ENCODE peak calls at places on chromosomes 16 and 17, in seven cellular contexts. O, G, D, U, E, Q and X are unnamed samples.

GRCh38 chr16:252366-253337 is 18.0 kb downstream of the FAM234A start:
- DNase-seq in O (no peak), G (no peak), D (no peak), U (no peak), Q (no peak), E (no peak), X (no peak)

GRCh38 chr16:82024274-82024673 is 10.8 kb upstream of the HSD17B2 start:
- DNase-seq in G (no peak), E (no peak), U (peak; percentile 32), O (no peak), D (no peak), Q (no peak), X (no peak)

GRCh38 chr17:36544320-36545092 is at the start of gene GGNBP2:
- DNase-seq in E (peak; percentile 91), O (peak; percentile 84), U (peak; percentile 83), Q (peak; percentile 97), D (peak; percentile 78), G (peak; percentile 91), X (peak; percentile 96)

GRCh38 chr16:10849736-10850477 is 27.1 kb upstream of the CIITA start:
- DNase-seq in D (no peak), G (no peak), E (no peak), U (no peak), O (no peak), Q (no peak), X (no peak)

GRCh38 chr16:59394526-59394925 is 660.4 kb upstream of the GOT2 start:
- DNase-seq in O (no peak), Q (no peak), U (no peak), D (no peak), G (no peak), E (no peak), X (no peak)

GRCh38 chr17:42673885-42674754 is 2.7 kb downstream of the PLEKHH3 start:
- DNase-seq in Q (peak; percentile 84), D (no peak), O (no peak), G (peak; percentile 82), U (peak; percentile 48), E (no peak), X (no peak)

GRCh38 chr17:574061-574460 is 140.6 kb downstream of the VPS53 start:
- DNase-seq in Q (no peak), D (no peak), G (peak; percentile 51), U (no peak), O (no peak), E (no peak), X (no peak)

GRCh38 chr16:60729052-60729451 is 1307.2 kb downstream of the CDH8 start:
- DNase-seq in G (no peak), E (no peak), O (no peak), Q (no peak), D (no peak), U (no peak), X (no peak)

DNA sequence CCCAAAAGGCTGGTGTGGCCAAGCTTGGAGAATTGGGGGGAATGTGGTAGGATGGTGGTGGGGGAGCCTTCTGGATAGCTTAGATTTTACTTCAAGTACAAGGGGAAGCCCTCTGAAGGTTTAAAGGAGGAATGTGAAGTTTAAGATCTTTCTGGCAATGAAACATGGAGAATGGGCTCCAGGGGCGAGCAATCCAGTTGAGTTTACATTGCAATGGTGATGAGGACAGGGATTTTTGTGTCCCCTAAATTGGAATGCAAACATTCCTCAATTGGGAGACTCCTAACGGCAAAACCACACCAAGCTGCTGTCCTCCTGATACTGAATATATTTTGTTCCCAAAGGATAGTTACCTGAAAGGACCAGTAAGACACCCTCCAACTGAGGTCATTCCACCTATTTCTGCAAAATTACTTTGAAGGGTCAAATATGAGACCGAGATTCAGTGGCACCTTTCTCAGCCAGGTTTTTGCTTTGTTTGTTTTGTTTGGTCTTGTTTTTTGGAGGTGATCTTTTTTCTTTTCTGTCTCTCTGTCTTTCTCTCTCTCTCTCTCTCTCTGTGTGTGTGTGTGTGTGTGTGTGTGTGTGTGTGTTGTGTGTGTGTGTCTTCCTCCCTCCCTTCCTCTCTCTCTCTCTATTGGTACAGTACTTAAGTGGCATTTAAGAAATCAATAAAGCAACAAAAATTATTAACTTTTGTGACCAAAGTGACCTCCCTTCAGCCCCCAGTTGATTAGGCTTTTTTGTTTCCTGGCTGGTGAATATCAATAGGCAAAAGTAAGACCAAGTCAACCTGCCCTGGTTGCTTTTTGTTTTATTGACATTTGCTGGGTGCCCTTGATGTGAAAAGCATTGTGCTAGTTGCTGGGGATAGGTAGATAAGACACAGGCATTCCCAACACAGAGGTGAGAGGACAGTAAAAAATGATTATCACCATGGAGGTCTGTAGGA is 16.4 kb upstream of the TAT start:
- DNase-seq in G (no peak), Q (no peak), U (peak; percentile 80), E (no peak), O (no peak), D (no peak), X (no peak)
- H3K27ac ChIP-seq in G (no peak overlapping the region), Q (no peak overlapping the region), U (peak overlapping the region; percentile 92), E (no peak overlapping the region), O (no peak overlapping the region), D (no peak overlapping the region), X (no peak overlapping the region)

GRCh38 chr17:28899212-28899815 is 1.8 kb upstream of the FLOT2 start:
- DNase-seq in O (no peak), D (no peak), Q (no peak), U (no peak), E (no peak), G (no peak), X (no peak)

GRCh38 chr17:28896884-28897768 is at the start of gene FLOT2:
- DNase-seq in U (peak; percentile 54), Q (peak; percentile 81), D (no peak), G (peak; percentile 52), E (peak; percentile 59), O (peak; percentile 58), X (peak; percentile 84)

GRCh38 chr17:28896491-28896883 is 1.0 kb downstream of the FLOT2 start:
- DNase-seq in D (no peak), E (no peak), U (no peak), O (no peak), Q (no peak), G (no peak), X (no peak)

GRCh38 chr17:28897769-28898259 is 281 bp upstream of the FLOT2 start:
- DNase-seq in D (no peak), G (no peak), E (peak; percentile 27), Q (peak; percentile 61), U (no peak), O (no peak), X (no peak)

GRCh38 chr17:28898261-28898955 is 875 bp upstream of the FLOT2 start:
- DNase-seq in Q (no peak), U (no peak), G (no peak), D (no peak), O (no peak), E (no peak), X (no peak)
- H3K27ac ChIP-seq in Q (peak overlapping the region; percentile 19), U (no peak overlapping the region), G (peak overlapping the region; percentile 48), D (peak overlapping the region; percentile 97), O (no peak overlapping the region), E (no peak overlapping the region), X (peak overlapping the region; percentile 97)

GRCh38 chr17:68131456-68131855 is 95.9 kb downstream of the KPNA2 start:
- DNase-seq in Q (no peak), D (no peak), U (no peak), E (no peak), O (no peak), G (no peak), X (no peak)
- H3K27ac ChIP-seq in Q (no peak overlapping the region), D (no peak overlapping the region), U (no peak overlapping the region), E (no peak overlapping the region), O (no peak overlapping the region), G (no peak overlapping the region), X (no peak overlapping the region)

GRCh38 chr17:50052241-50052788 is 3.6 kb upstream of the ITGA3 start:
- DNase-seq in D (no peak), E (no peak), G (no peak), O (no peak), Q (no peak), U (no peak), X (no peak)

GRCh38 chr17:50049636-50050035 is 6.3 kb upstream of the ITGA3 start:
- DNase-seq in D (no peak), U (no peak), G (no peak), E (no peak), O (no peak), Q (no peak), X (no peak)

GRCh38 chr17:50050431-50051032 is 5.4 kb upstream of the ITGA3 start:
- DNase-seq in D (no peak), Q (no peak), E (no peak), U (no peak), O (no peak), G (no peak), X (no peak)

GRCh38 chr17:50051606-50052005 is 4.3 kb upstream of the ITGA3 start:
- DNase-seq in Q (no peak), G (no peak), E (no peak), U (no peak), D (no peak), O (no peak), X (no peak)

DNA sequence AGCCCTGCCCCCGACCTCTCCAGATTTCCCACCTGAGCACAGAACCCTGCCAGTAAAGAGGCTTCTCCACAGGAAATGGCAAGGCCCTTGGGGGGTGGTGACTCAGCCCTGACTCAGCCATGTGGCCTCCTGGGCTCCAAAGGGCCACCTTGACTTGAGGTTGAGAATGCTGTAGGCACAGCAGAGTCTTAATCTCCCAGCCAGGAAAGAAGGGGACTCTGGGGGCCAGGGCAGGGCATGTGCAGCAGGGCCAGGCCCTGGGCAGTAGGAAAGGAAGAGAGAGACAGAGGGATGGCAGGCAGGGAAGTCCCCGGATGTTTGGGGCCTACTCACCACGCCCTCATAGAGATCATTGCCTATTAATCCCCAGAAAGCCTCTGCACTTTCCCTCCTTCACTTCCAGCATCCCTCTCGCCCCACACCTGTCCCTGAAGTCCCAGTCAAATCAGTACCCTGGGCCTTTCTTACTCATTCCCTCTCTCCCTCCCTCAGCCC is 4.8 kb upstream of the ITGA3 start:
- DNase-seq in O (peak; percentile 95), E (no peak), Q (no peak), G (peak; percentile 62), D (no peak), U (no peak), X (no peak)
- H3K27ac ChIP-seq in O (peak overlapping the region; percentile 97), E (no peak overlapping the region), Q (no peak overlapping the region), G (peak overlapping the region; percentile 44), D (peak overlapping the region; percentile 67), U (no peak overlapping the region), X (peak overlapping the region; percentile 96)

GRCh38 chr16:84607061-84607460 is 10.8 kb downstream of the COTL1 start:
- DNase-seq in G (no peak), O (no peak), E (no peak), D (no peak), U (no peak), Q (no peak), X (no peak)
- H3K27ac ChIP-seq in G (no peak overlapping the region), O (no peak overlapping the region), E (no peak overlapping the region), D (peak overlapping the region; percentile 60), U (no peak overlapping the region), Q (no peak overlapping the region), X (peak overlapping the region; percentile 64)

GRCh38 chr16:57470683-57471082 is 8.2 kb downstream of the POLR2C start:
- DNase-seq in Q (peak; percentile 74), E (no peak), D (no peak), G (peak; percentile 50), U (no peak), O (no peak), X (peak; percentile 81)
- H3K27ac ChIP-seq in Q (no peak overlapping the region), E (no peak overlapping the region), D (peak overlapping the region; percentile 14), G (no peak overlapping the region), U (peak overlapping the region; percentile 82), O (no peak overlapping the region), X (peak overlapping the region; percentile 15)

GRCh38 chr16:6803171-6803570 is 529.5 kb upstream of the RBFOX1 start:
- DNase-seq in D (no peak), G (no peak), O (no peak), U (no peak), E (no peak), Q (no peak), X (no peak)
- H3K27ac ChIP-seq in D (no peak overlapping the region), G (no peak overlapping the region), O (no peak overlapping the region), U (no peak overlapping the region), E (no peak overlapping the region), Q (no peak overlapping the region), X (no peak overlapping the region)

GRCh38 chr17:7382901-7383300 is 2.0 kb downstream of the TNK1 start:
- DNase-seq in D (no peak), G (no peak), U (no peak), O (no peak), Q (no peak), E (no peak), X (no peak)
- H3K27ac ChIP-seq in D (no peak overlapping the region), G (no peak overlapping the region), U (no peak overlapping the region), O (no peak overlapping the region), Q (no peak overlapping the region), E (no peak overlapping the region), X (no peak overlapping the region)